ENCODE peak calls at places on chromosomes 7 and 10, in eight cellular contexts. Z is fibroblast of villous mesenchyme, F is fibroblast of mammary gland, H is astrocyte, B is MM.1S, S is IMR-90, W is neuronal stem cell, T is fibroblast of pulmonary artery. N is an unnamed sample.

GRCh38 chr10:113267616-113268015 is 285.2 kb upstream of the HABP2 start:
- DNase-seq in Z (no peak), F (peak), H (peak), B (no peak), S (peak), W (no peak), T (no peak), N (no peak)

GRCh38 chr10:122164028-122164601 is 107.0 kb upstream of the BTBD16 start:
- DNase-seq in Z (no peak), F (no peak), H (peak), B (no peak), S (no peak), W (peak), T (no peak), N (no peak)

GRCh38 chr10:13615650-13616049 is 28.9 kb downstream of the PRPF18 start:
- DNase-seq in Z (no peak), F (no peak), H (peak), B (no peak), S (no peak), W (no peak), T (no peak), N (no peak)

GRCh38 chr7:139034855-139035587 is 821 bp downstream of the ZC3HAV1L start:
- DNase-seq in Z (peak), F (peak), H (peak), B (no peak), S (peak), W (no peak), T (peak), N (no peak)

GRCh38 chr10:63765126-63765525 is 243.9 kb downstream of the REEP3 start:
- DNase-seq in Z (peak), F (peak), H (no peak), B (no peak), S (peak), W (no peak), T (no peak), N (no peak)

GRCh38 chr10:1735562-1735961 is 1.8 kb downstream of the ADARB2 start:
- DNase-seq in Z (no peak), F (no peak), H (no peak), B (no peak), S (no peak), W (no peak), T (no peak), N (no peak)

GRCh38 chr10:26439436-26440090 is 1.4 kb downstream of the APBB1IP start:
- DNase-seq in Z (no peak), F (peak), H (no peak), B (no peak), S (no peak), W (no peak), T (no peak), N (no peak)

GRCh38 chr7:37337522-37337921 is 111.1 kb downstream of the ELMO1 start:
- DNase-seq in Z (no peak), F (no peak), H (no peak), B (no peak), S (no peak), W (no peak), T (no peak), N (no peak)

GRCh38 chr7:30923009-30923773 is 11.5 kb downstream of the AQP1 start:
- DNase-seq in Z (no peak), F (no peak), H (no peak), B (no peak), S (no peak), W (no peak), T (no peak), N (no peak)

GRCh38 chr7:91771394-91771793 is 109.1 kb downstream of the MTERF1 start:
- DNase-seq in Z (no peak), F (peak), H (peak), B (no peak), S (no peak), W (no peak), T (no peak), N (no peak)

GRCh38 chr10:4725917-4726606 is 99.9 kb upstream of the AKR1E2 start:
- DNase-seq in Z (peak), F (peak), H (peak), B (no peak), S (peak), W (no peak), T (peak), N (peak)

GRCh38 chr7:115178831-115179230 is 256.9 kb downstream of the MDFIC start:
- DNase-seq in Z (no peak), F (no peak), H (peak), B (no peak), S (peak), W (no peak), T (peak), N (no peak)

GRCh38 chr7:30144659-30145321 is 10.0 kb downstream of the MTURN start:
- DNase-seq in Z (no peak), F (no peak), H (no peak), B (no peak), S (no peak), W (no peak), T (no peak), N (no peak)

GRCh38 chr10:34734918-34735317 is 80.2 kb downstream of the PARD3 start:
- DNase-seq in Z (no peak), F (no peak), H (no peak), B (no peak), S (no peak), W (no peak), T (no peak), N (no peak)

GRCh38 chr7:102415685-102416225 is 17.6 kb upstream of the ORAI2 start:
- DNase-seq in Z (no peak), F (no peak), H (no peak), B (no peak), S (no peak), W (no peak), T (no peak), N (no peak)

GRCh38 chr7:100544949-100545635 is 6.1 kb downstream of the AGFG2 start:
- DNase-seq in Z (peak), F (no peak), H (no peak), B (no peak), S (peak), W (no peak), T (peak), N (no peak)

GRCh38 chr7:131692131-131692960 is 135.9 kb upstream of the PODXL start:
- DNase-seq in Z (peak), F (peak), H (peak), B (peak), S (peak), W (peak), T (peak), N (no peak)

GRCh38 chr7:17516768-17517167 is 218.3 kb downstream of the AHR start:
- DNase-seq in Z (peak), F (peak), H (peak), B (no peak), S (peak), W (no peak), T (no peak), N (no peak)

GRCh38 chr7:96657347-96658010 is 52.2 kb downstream of the SEM1 start:
- DNase-seq in Z (no peak), F (no peak), H (peak), B (no peak), S (no peak), W (peak), T (no peak), N (no peak)

GRCh38 chr10:30199376-30200018 is 140.1 kb upstream of the JCAD start:
- DNase-seq in Z (no peak), F (no peak), H (no peak), B (no peak), S (no peak), W (no peak), T (no peak), N (no peak)

GRCh38 chr10:50788951-50789904 is 49.5 kb downstream of the ASAH2B start:
- DNase-seq in Z (peak), F (peak), H (peak), B (no peak), S (peak), W (peak), T (peak), N (no peak)

GRCh38 chr10:15504101-15504840 is 133.2 kb upstream of the FAM171A1 start:
- DNase-seq in Z (peak), F (peak), H (no peak), B (no peak), S (no peak), W (no peak), T (peak), N (no peak)

GRCh38 chr7:27151341-27151944 is 940 bp downstream of the HOXA3 start:
- DNase-seq in Z (no peak), F (peak), H (no peak), B (no peak), S (no peak), W (no peak), T (no peak), N (no peak)

GRCh38 chr10:104085801-104086400 is at the start of gene COL17A1:
- DNase-seq in Z (no peak), F (no peak), H (no peak), B (no peak), S (no peak), W (no peak), T (no peak), N (no peak)

GRCh38 chr7:79063019-79063698 is 390.3 kb downstream of the MAGI2 start:
- DNase-seq in Z (no peak), F (peak), H (no peak), B (no peak), S (peak), W (no peak), T (no peak), N (no peak)

GRCh38 chr7:17772581-17773288 is 167.6 kb downstream of the SNX13 start:
- DNase-seq in Z (no peak), F (peak), H (no peak), B (peak), S (no peak), W (no peak), T (no peak), N (peak)

GRCh38 chr10:78407009-78407711 is 373.5 kb downstream of the RPS24 start:
- DNase-seq in Z (peak), F (peak), H (peak), B (peak), S (peak), W (peak), T (peak), N (peak)
- H3K4me3 ChIP-seq in Z (peak), F (peak), H (peak), B (peak), S (peak), W (peak), T (peak), N (peak)

DNA sequence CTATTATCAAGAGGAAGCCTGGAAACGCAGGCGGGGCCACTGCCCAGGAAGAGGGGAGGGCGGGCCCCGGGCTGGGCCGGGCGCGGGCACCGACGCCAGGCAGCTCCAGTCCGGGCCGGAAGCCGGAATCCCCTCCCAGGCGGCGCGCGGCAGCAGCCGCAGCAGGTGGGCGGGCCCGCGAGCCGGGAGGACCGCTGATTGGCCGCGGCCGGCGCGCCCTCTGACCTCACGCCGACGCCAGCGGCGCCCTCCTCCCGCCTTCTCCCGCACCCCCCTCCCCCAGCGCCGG is 438 bp downstream of the BCL7B start:
- DNase-seq in Z (peak), F (peak), H (peak), B (peak), S (peak), W (peak), T (peak), N (peak)
- H3K4me3 ChIP-seq in Z (peak), F (peak), H (peak), B (peak), S (peak), W (peak), T (peak), N (peak)

GRCh38 chr7:112452102-112452888 is 2.0 kb downstream of the IFRD1 start:
- DNase-seq in Z (peak), F (peak), H (peak), B (peak), S (peak), W (peak), T (peak), N (no peak)
- H3K4me3 ChIP-seq in Z (peak), F (peak), H (peak), B (peak), S (peak), W (peak), T (peak), N (peak)

DNA sequence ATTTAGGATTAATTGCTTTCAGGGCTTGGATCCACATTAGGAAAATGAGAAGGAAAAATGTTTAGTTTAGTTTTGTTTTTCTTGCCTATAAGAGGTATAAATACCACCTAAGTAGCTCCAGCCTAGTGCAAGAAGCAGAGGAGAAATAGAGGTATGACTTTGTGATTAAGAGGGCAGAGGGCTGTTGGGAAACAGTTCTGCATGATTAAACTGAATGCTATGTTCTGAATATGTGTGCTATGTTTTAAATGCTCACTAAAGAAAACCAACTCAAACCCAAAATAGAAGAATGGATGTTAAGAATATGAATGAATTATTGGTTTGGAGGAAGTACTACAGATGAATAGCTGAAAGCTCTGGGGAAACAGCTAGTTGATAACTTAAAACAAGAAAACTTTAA is 7.6 kb downstream of the CALCR start:
- DNase-seq in Z (no peak), F (peak), H (no peak), B (no peak), S (no peak), W (no peak), T (peak), N (no peak)
- H3K4me3 ChIP-seq in Z (no peak), F (no peak), H (no peak), B (no peak), S (no peak), W (no peak), T (no peak), N (no peak)

GRCh38 chr7:153389261-153389660 is 629.7 kb downstream of the ACTR3B start:
- DNase-seq in Z (no peak), F (no peak), H (no peak), B (no peak), S (no peak), W (no peak), T (no peak), N (no peak)

GRCh38 chr7:153388611-153389010 is 629.1 kb downstream of the ACTR3B start:
- DNase-seq in Z (no peak), F (no peak), H (no peak), B (no peak), S (no peak), W (no peak), T (no peak), N (no peak)

GRCh38 chr7:153382591-153383225 is 623.2 kb downstream of the ACTR3B start:
- DNase-seq in Z (peak), F (no peak), H (no peak), B (no peak), S (no peak), W (no peak), T (no peak), N (no peak)

GRCh38 chr7:153385502-153385901 is 626.0 kb downstream of the ACTR3B start:
- DNase-seq in Z (no peak), F (no peak), H (no peak), B (no peak), S (no peak), W (no peak), T (no peak), N (no peak)

DNA sequence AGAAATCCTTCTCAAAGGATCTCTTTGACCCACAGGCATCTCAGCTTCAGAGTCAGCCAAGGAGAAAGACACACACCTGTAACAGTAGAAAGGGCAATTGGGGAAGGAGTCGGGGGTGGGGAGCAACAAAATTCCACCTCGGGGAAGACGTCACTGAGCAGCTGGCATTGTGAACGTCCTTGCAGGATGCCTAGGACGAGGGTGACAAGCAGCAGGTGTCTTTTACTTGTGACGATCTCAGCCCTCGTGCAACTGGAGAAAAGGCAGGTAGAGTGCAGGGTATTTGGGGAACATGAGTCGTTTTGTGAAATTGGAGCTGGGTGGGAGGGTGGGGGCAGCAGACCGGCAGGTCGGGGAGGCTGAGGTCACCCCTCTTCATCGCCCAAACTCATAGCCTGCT is 627.0 kb downstream of the ACTR3B start:
- DNase-seq in Z (no peak), F (no peak), H (no peak), B (no peak), S (no peak), W (no peak), T (no peak), N (no peak)
- H3K4me3 ChIP-seq in Z (no peak), F (no peak), H (no peak), B (no peak), S (no peak), W (no peak), T (no peak), N (no peak)

GRCh38 chr10:131056781-131057180 is 254.7 kb downstream of the TCERG1L start:
- DNase-seq in Z (no peak), F (no peak), H (no peak), B (no peak), S (no peak), W (no peak), T (no peak), N (no peak)
- H3K4me3 ChIP-seq in Z (no peak), F (no peak), H (no peak), B (no peak), S (no peak), W (no peak), T (no peak), N (no peak)

DNA sequence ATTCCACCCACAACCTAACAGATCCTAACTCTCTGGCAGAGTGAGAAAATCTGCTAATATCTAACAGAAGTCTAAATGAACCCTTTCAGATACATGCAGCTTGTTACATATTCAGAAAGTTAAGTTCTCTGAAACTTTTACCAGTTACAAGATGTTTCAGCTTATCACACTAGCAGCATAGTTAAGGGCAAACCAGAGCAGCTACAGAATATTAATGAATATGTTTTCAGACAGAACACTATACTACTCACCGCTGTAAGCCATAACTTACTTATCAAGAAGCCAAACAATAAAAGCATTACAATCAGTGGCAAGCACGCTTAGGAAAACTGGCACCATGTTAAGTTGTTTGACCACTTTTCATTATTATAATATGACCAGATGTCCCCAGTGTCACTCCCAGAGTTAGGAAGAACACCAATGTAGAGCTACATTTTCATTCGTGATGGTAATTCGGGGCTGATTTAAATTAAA is 2.7 kb downstream of the ITGB1 start:
- DNase-seq in Z (no peak), F (no peak), H (no peak), B (no peak), S (no peak), W (no peak), T (no peak), N (no peak)
- H3K4me3 ChIP-seq in Z (peak), F (peak), H (peak), B (no peak), S (peak), W (peak), T (peak), N (peak)